ENCODE peak calls at places on chromosomes 6 and 20, in six cellular contexts. H is GM23248; A is DMS53; P is H9; D is IMR-90; N is activated T-helper 1 cell treated with anti-CD3 and anti-CD28 coated beads, Interleukin-2, amount 50 U/mL, for 16 hours. Z is an unnamed sample.

GRCh38 chr6:77463881-77464867 is 883 bp upstream of the HTR1B start:
- DNase-seq in H (no peak), A (peak), D (no peak), N (no peak), P (peak), Z (no peak)

GRCh38 chr6:163814494-163815364 is 400.2 kb downstream of the QKI start:
- DNase-seq in P (no peak), D (peak), H (peak), N (no peak), A (peak), Z (peak)

GRCh38 chr20:63553933-63554290 is at the start of gene FNDC11:
- DNase-seq in H (peak), P (peak), D (no peak), A (no peak), N (peak), Z (peak)

GRCh38 chr6:126180585-126180984 is 159.3 kb upstream of the CENPW start:
- DNase-seq in A (peak), N (no peak), H (peak), D (peak), P (no peak), Z (peak)

GRCh38 chr6:118764766-118765165 is 113.4 kb upstream of the CEP85L start:
- DNase-seq in N (no peak), P (peak), D (no peak), H (no peak), A (no peak), Z (no peak)

GRCh38 chr20:62506087-62506486 is 30.3 kb upstream of the GATA5 start:
- DNase-seq in A (peak), H (no peak), N (no peak), D (no peak), P (no peak), Z (no peak)

GRCh38 chr6:34324738-34325444 is 67.6 kb downstream of the NUDT3 start:
- DNase-seq in N (no peak), A (no peak), H (peak), P (no peak), D (peak), Z (no peak)

GRCh38 chr20:63542031-63542559 is 4.9 kb upstream of the PTK6 start:
- DNase-seq in A (no peak), N (no peak), P (no peak), H (no peak), D (no peak), Z (no peak)

GRCh38 chr6:114733596-114733995 is 390.8 kb upstream of the HS3ST5 start:
- DNase-seq in D (no peak), H (no peak), N (no peak), P (no peak), A (no peak), Z (no peak)

GRCh38 chr6:152952045-152952444 is 30.8 kb downstream of the FBXO5 start:
- DNase-seq in H (peak), A (no peak), D (peak), P (no peak), N (no peak), Z (no peak)

GRCh38 chr6:27672113-27672799 is 199.4 kb upstream of the ZNF184 start:
- DNase-seq in D (peak), N (no peak), A (peak), P (peak), H (peak), Z (peak)

GRCh38 chr6:101776919-101777350 is 383.4 kb downstream of the GRIK2 start:
- DNase-seq in A (no peak), N (no peak), P (no peak), H (no peak), D (no peak), Z (no peak)

GRCh38 chr20:53914091-53914860 is 156.1 kb downstream of the BCAS1 start:
- DNase-seq in H (peak), A (no peak), P (no peak), D (peak), N (no peak), Z (no peak)

GRCh38 chr20:36666181-36666740 is 20.3 kb upstream of the SLA2 start:
- DNase-seq in D (peak), P (no peak), H (peak), A (peak), N (no peak), Z (peak)

GRCh38 chr6:8579372-8579771 is 144.0 kb upstream of the SLC35B3 start:
- DNase-seq in P (no peak), H (no peak), A (no peak), D (no peak), N (no peak), Z (no peak)

GRCh38 chr20:16350465-16350864 is 222.8 kb downstream of the KIF16B start:
- DNase-seq in N (no peak), P (no peak), D (peak), H (peak), A (no peak), Z (peak)

GRCh38 chr6:53658992-53659391 is 6.6 kb downstream of the KLHL31 start:
- DNase-seq in N (no peak), H (peak), A (peak), D (no peak), P (no peak), Z (no peak)

GRCh38 chr6:128265706-128266105 is 254.7 kb downstream of the PTPRK start:
- DNase-seq in P (no peak), N (no peak), D (no peak), A (no peak), H (no peak), Z (no peak)

GRCh38 chr6:167762259-167762962 is 64.3 kb upstream of the AFDN start:
- DNase-seq in N (no peak), H (no peak), P (no peak), D (no peak), A (no peak), Z (no peak)

GRCh38 chr20:25541676-25542075 is 43.7 kb downstream of the NINL start:
- DNase-seq in N (no peak), A (no peak), P (no peak), D (no peak), H (peak), Z (no peak)

GRCh38 chr20:61660559-61660958 is 405.1 kb downstream of the TAF4 start:
- DNase-seq in D (no peak), H (no peak), N (no peak), A (no peak), P (no peak), Z (no peak)

GRCh38 chr20:62412194-62413024 is 5.3 kb upstream of the CABLES2 start:
- DNase-seq in N (no peak), D (no peak), A (no peak), H (no peak), P (no peak), Z (no peak)

Z was measured in ACHN.